ENCODE peak calls at places on chromosome 13, in eight cellular contexts. C is left ventricle myocardium inferior, R is mucosa of descending colon, V is ascending aorta, Q is thoracic aorta, G is colonic mucosa, X is cardiac muscle cell, M is heart left ventricle. H is an unnamed sample.

GRCh38 chr13:64753606-64754005 is 2476.5 kb downstream of the PCDH9 start:
- DNase-seq in X (peak), G (no peak), M (no peak), R (no peak), C (no peak), Q (no peak), V (no peak), H (peak)

GRCh38 chr13:21979156-21979819 is 308.4 kb downstream of the FGF9 start:
- DNase-seq in M (no peak), G (no peak), Q (no peak), C (no peak), R (no peak), V (no peak), X (no peak), H (no peak)

GRCh38 chr13:112132142-112132541 is 65.2 kb downstream of the SOX1 start:
- DNase-seq in G (no peak), R (no peak), C (no peak), Q (no peak), V (no peak), M (no peak), X (no peak), H (no peak)

GRCh38 chr13:98515804-98516465 is 61.0 kb downstream of the STK24 start:
- DNase-seq in R (no peak), Q (no peak), C (no peak), G (no peak), V (no peak), M (no peak), X (no peak), H (no peak)

GRCh38 chr13:107457686-107458085 is 757.6 kb downstream of the LIG4 start:
- DNase-seq in R (no peak), M (no peak), V (no peak), Q (no peak), C (no peak), G (no peak), X (no peak), H (no peak)

GRCh38 chr13:75704942-75705320 is 68.8 kb downstream of the LMO7 start:
- DNase-seq in V (no peak), X (no peak), G (peak), Q (no peak), M (no peak), R (peak), C (no peak), H (peak)

GRCh38 chr13:93872376-93872775 is 607.1 kb downstream of the DCT start:
- DNase-seq in Q (no peak), G (no peak), V (no peak), R (no peak), X (no peak), M (no peak), C (no peak), H (no peak)

GRCh38 chr13:34164585-34164984 is 346.6 kb downstream of the RFC3 start:
- DNase-seq in X (no peak), V (no peak), M (no peak), G (no peak), C (no peak), R (no peak), Q (no peak), H (no peak)

GRCh38 chr13:63288576-63288975 is 1872.9 kb upstream of the PCDH20 start:
- DNase-seq in R (no peak), G (no peak), V (no peak), C (no peak), M (no peak), X (no peak), Q (no peak), H (no peak)

GRCh38 chr13:73556902-73557301 is 498.1 kb downstream of the KLF5 start:
- DNase-seq in C (no peak), X (peak), M (no peak), Q (no peak), R (no peak), G (no peak), V (no peak), H (peak)

GRCh38 chr13:25906211-25906661 is 145.6 kb downstream of the SHISA2 start:
- DNase-seq in C (no peak), Q (no peak), V (no peak), G (no peak), M (no peak), R (no peak), X (no peak), H (no peak)

GRCh38 chr13:97122381-97122996 is 99.6 kb upstream of the MBNL2 start:
- DNase-seq in V (no peak), C (no peak), R (no peak), G (no peak), Q (no peak), X (peak), M (no peak), H (peak)

GRCh38 chr13:97127842-97128241 is 94.3 kb upstream of the MBNL2 start:
- DNase-seq in R (no peak), X (no peak), M (no peak), G (no peak), Q (no peak), C (no peak), V (no peak), H (no peak)

GRCh38 chr13:97124237-97124636 is 97.9 kb upstream of the MBNL2 start:
- DNase-seq in Q (no peak), C (no peak), V (no peak), R (no peak), X (no peak), M (no peak), G (no peak), H (no peak)

GRCh38 chr13:97125051-97125809 is 96.9 kb upstream of the MBNL2 start:
- DNase-seq in C (no peak), R (peak), M (no peak), Q (no peak), G (peak), V (no peak), X (peak), H (peak)

GRCh38 chr13:97125810-97126738 is 96.1 kb upstream of the MBNL2 start:
- DNase-seq in C (peak), X (peak), G (no peak), V (no peak), M (no peak), R (no peak), Q (no peak), H (peak)
- TF ChIP-seq CTCF in C (no peak), X (no peak), G (no peak), V (no peak), M (no peak), R (no peak), Q (no peak), H (no peak)

DNA sequence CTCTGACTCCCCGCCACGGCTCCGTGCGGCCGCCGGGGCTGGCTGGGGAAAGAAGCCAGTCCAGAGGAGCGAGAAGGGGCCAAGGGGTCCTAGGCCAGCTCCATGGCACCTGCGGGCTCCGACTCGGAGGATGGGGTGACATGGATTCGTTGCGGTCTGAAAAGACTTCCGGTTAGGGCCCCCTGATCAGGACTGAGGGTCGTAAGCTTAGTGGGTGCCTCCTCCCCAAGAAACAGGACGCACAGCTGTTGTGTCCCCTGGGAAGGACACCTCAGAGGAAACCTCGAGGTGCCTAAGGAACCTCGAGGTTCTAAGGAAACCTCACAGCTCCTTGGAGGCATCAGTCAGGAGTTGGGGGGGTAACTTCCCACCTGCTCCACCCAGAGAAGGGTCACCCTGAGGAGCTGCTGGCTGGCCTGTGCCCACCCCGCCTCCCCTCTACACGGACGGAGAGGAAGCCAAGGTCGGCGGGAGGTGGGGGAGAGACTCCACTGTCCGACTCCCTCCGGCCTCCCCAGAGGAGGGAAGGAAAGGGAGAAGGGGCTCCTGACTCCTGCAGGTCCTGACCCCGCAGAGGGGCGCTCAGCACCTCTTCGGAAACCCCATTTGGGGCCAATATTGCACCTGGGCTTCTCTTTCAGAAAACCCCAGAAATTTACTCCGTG is 845 bp downstream of the ATP12A start:
- DNase-seq in R (no peak), M (no peak), X (no peak), V (no peak), G (no peak), C (no peak), Q (no peak), H (no peak)
- H3K4me3 ChIP-seq in R (no peak), M (no peak), X (peak), V (peak), G (peak), C (peak), Q (peak), H (no peak)

DNA sequence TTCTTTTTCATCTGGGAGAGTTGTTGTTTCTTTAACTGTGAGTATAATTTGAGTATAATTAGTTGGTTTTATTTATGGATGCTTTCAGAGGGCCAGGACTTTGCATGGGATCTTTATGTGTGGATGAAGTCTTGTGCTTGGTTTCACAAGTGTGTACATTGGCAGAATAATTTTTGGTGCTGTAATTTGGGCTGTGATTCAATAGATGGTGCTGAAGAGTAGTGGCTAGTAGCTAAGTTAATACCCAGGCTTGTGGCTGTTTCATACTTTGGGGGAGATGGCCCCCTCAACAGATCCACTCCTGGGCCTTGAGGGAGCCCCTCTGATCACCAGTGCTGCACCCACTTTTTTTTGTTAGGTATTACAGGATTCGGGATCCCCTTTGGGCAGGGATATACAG is 1142.4 kb downstream of the SLITRK1 start:
- DNase-seq in X (peak), Q (no peak), C (no peak), V (no peak), M (no peak), G (no peak), R (no peak), H (no peak)
- TF ChIP-seq CTCF in X (peak), Q (no peak), C (no peak), V (no peak), M (no peak), G (no peak), R (no peak), H (no peak)

GRCh38 chr13:28493740-28494536 is 990 bp downstream of the FLT1 start:
- DNase-seq in Q (no peak), V (no peak), X (no peak), G (no peak), R (no peak), C (no peak), M (peak), H (no peak)
- H3K4me3 ChIP-seq in Q (peak), V (peak), X (peak), G (peak), R (no peak), C (peak), M (peak), H (peak)

GRCh38 chr13:44869167-44869566 is 120.1 kb downstream of the NUFIP1 start:
- DNase-seq in M (no peak), V (no peak), Q (no peak), C (no peak), X (no peak), R (no peak), G (no peak), H (no peak)

GRCh38 chr13:44868397-44868796 is 120.9 kb downstream of the NUFIP1 start:
- DNase-seq in V (no peak), Q (no peak), G (no peak), M (no peak), X (no peak), R (no peak), C (no peak), H (no peak)

GRCh38 chr13:44867825-44868224 is 121.4 kb downstream of the NUFIP1 start:
- DNase-seq in Q (no peak), V (no peak), X (peak), C (no peak), R (no peak), G (no peak), M (no peak), H (no peak)

GRCh38 chr13:44872751-44873150 is 116.5 kb downstream of the NUFIP1 start:
- DNase-seq in R (no peak), V (no peak), G (no peak), Q (no peak), M (no peak), C (no peak), X (peak), H (no peak)

DNA sequence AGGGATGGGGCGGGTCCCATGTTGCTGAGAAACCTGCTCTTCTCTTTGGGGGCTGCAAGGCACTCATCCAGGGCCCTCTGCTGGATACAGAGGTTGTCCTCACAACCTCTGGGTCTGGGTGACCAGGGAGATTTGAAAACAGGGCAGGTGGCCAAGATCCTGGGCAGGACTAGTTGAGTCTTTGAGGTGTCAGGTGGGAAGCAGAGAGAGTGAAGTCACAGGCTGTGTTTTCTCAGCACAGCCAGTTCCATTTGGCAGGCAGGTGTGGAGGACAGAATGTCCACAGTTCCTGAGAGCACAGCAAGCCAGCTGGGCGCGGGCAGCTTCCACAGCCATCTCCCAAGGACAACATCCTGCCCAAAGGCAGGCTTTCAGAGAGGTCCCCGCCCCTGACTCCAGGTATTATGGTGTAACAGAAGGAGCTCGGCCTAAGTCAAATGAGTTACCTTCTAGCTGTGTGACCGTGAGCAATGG is 118.8 kb downstream of the NUFIP1 start:
- DNase-seq in M (no peak), Q (no peak), V (peak), R (peak), C (peak), G (peak), X (no peak), H (no peak)
- TF ChIP-seq CTCF in M (no peak), Q (no peak), V (no peak), R (no peak), C (peak), G (no peak), X (no peak), H (no peak)

GRCh38 chr13:54636231-54636630 is 1607.6 kb downstream of the OLFM4 start:
- DNase-seq in Q (no peak), C (no peak), M (no peak), V (no peak), G (no peak), X (no peak), R (no peak), H (no peak)
- H3K4me3 ChIP-seq in Q (no peak), C (no peak), M (no peak), V (no peak), G (no peak), X (no peak), R (no peak), H (no peak)

DNA sequence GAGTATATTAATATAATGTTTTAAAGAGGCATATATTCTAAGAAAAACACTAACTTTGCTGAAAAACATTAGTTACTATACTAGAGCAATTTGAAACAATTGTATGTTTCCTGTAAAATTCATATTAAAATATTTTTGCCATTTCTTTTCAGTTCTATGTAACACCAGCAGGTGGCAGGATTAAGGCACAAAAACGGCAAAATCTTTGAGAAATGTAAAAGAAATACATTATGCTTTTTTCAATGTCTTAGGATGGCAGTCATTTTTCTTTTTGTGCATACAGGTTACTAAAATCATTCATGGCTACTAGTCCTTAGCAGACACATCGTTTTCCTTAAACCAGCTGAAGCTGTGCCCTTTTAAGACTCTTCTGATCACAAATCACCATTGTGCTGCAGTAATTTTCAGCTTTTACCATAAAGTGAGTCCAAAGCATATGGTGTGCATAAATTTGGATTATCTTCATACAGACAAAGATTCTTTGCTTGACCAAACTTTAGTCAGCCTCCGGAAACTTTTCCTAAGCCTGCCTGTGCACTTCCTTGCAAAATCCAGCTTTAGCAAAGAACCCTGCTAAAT is 800.7 kb upstream of the SLITRK5 start:
- DNase-seq in V (no peak), G (no peak), M (no peak), C (no peak), X (peak), R (peak), Q (no peak), H (peak)
- TF ChIP-seq CTCF in V (peak), G (peak), M (peak), C (peak), X (peak), R (no peak), Q (peak), H (peak)